ENCODE peak calls at places on chromosomes 2 and 18, in seven cellular contexts. I is ELR, M is NCI-H774, Y is bronchial epithelial cell, T is IMR-90, F is HT-29, H is T-helper 9 cell. K is an unnamed sample.

GRCh38 chr2:134206573-134206972 is 47.3 kb upstream of the MGAT5 start:
- DNase-seq in F (no peak), Y (peak), I (peak), T (peak), M (no peak), H (no peak), K (no peak)

GRCh38 chr2:202072226-202072625 is 829 bp upstream of the KIAA2012 start:
- DNase-seq in T (no peak), H (no peak), I (no peak), F (no peak), Y (no peak), M (no peak), K (no peak)

GRCh38 chr18:46155652-46156051 is 51.5 kb downstream of the HAUS1 start:
- DNase-seq in M (no peak), Y (peak), H (peak), I (peak), F (peak), T (peak), K (peak)

GRCh38 chr2:99881901-99882591 is 260.3 kb downstream of the AFF3 start:
- DNase-seq in M (peak), H (no peak), T (peak), I (peak), F (no peak), Y (peak), K (peak)

GRCh38 chr2:113069676-113070605 is 2.2 kb downstream of the IL1F10 start:
- DNase-seq in T (no peak), H (no peak), M (no peak), I (no peak), Y (peak), F (no peak), K (no peak)

GRCh38 chr2:39227628-39228412 is 15.9 kb downstream of the CDKL4 start:
- DNase-seq in T (peak), Y (peak), M (peak), F (peak), I (peak), H (peak), K (peak)

GRCh38 chr2:230873670-230874401 is 9.1 kb downstream of the ITM2C start:
- DNase-seq in M (no peak), Y (no peak), H (no peak), F (no peak), I (no peak), T (no peak), K (no peak)

GRCh38 chr2:146642066-146642465 is 1202.8 kb upstream of the ACVR2A start:
- DNase-seq in F (no peak), Y (peak), M (no peak), H (no peak), I (no peak), T (no peak), K (no peak)

GRCh38 chr2:238696323-238696722 is 151.6 kb upstream of the TWIST2 start:
- DNase-seq in I (no peak), Y (no peak), M (no peak), H (no peak), F (no peak), T (no peak), K (no peak)

GRCh38 chr2:71923887-71924533 is 223.7 kb downstream of the CYP26B1 start:
- DNase-seq in Y (peak), I (peak), M (peak), F (peak), T (peak), H (peak), K (peak)

GRCh38 chr2:82837588-82838304 is 1621.3 kb downstream of the SUCLG1 start:
- DNase-seq in I (peak), T (peak), Y (peak), F (no peak), M (no peak), H (no peak), K (peak)

GRCh38 chr2:136023416-136023815 is 38.0 kb upstream of the DARS1 start:
- DNase-seq in H (no peak), T (no peak), M (no peak), I (no peak), Y (no peak), F (peak), K (no peak)

GRCh38 chr18:58005036-58005435 is 39.0 kb upstream of the NEDD4L start:
- DNase-seq in T (peak), H (no peak), Y (peak), I (peak), F (no peak), M (no peak), K (no peak)

GRCh38 chr2:234136461-234136860 is 86.0 kb downstream of the SPP2 start:
- DNase-seq in M (no peak), Y (peak), T (no peak), F (peak), I (peak), H (no peak), K (peak)

GRCh38 chr2:181258761-181259160 is 198.4 kb upstream of the ITGA4 start:
- DNase-seq in I (peak), T (peak), Y (peak), H (no peak), F (no peak), M (no peak), K (no peak)

GRCh38 chr2:145812163-145812554 is 1292.2 kb upstream of the ZEB2 start:
- DNase-seq in T (no peak), M (no peak), H (no peak), Y (no peak), I (no peak), F (no peak), K (no peak)

GRCh38 chr2:122758967-122759366 is 1003.5 kb downstream of the TSN start:
- DNase-seq in F (no peak), T (no peak), H (no peak), Y (no peak), I (no peak), M (no peak), K (no peak)

GRCh38 chr2:219661197-219661954 is 33.9 kb downstream of the SLC4A3 start:
- DNase-seq in F (peak), Y (peak), I (peak), T (peak), H (no peak), M (no peak), K (no peak)

GRCh38 chr18:70490008-70490933 is 201.4 kb downstream of the SOCS6 start:
- DNase-seq in F (peak), T (peak), I (peak), H (peak), M (peak), Y (peak), K (peak)

GRCh38 chr2:158746488-158746887 is 48.6 kb upstream of the DAPL1 start:
- DNase-seq in M (no peak), T (no peak), F (no peak), H (no peak), I (no peak), Y (no peak), K (no peak)

GRCh38 chr18:46301081-46301480 is 196.9 kb downstream of the HAUS1 start:
- DNase-seq in H (no peak), F (no peak), M (no peak), T (no peak), I (no peak), Y (no peak), K (no peak)

GRCh38 chr2:226352941-226353558 is 446.6 kb downstream of the IRS1 start:
- DNase-seq in M (no peak), T (no peak), Y (no peak), F (no peak), H (no peak), I (no peak), K (no peak)

GRCh38 chr2:173355866-173356508 is 1.3 kb downstream of the CDCA7 start:
- DNase-seq in Y (peak), T (no peak), I (peak), H (no peak), M (no peak), F (peak), K (peak)

GRCh38 chr2:165698621-165698946 is 95.5 kb downstream of the GALNT3 start:
- DNase-seq in T (peak), M (peak), F (peak), I (peak), H (no peak), Y (peak), K (peak)

GRCh38 chr2:240130393-240131195 is 5.5 kb downstream of the COPS9 start:
- DNase-seq in H (no peak), T (no peak), I (no peak), Y (no peak), M (no peak), F (no peak), K (no peak)

GRCh38 chr2:201130524-201131186 is 14.7 kb downstream of the CFLAR start:
- DNase-seq in T (peak), I (peak), H (no peak), F (no peak), M (no peak), Y (peak), K (peak)

GRCh38 chr2:29920631-29921559 is 491 bp downstream of the ALK start:
- DNase-seq in Y (no peak), T (peak), H (no peak), F (no peak), I (peak), M (no peak), K (no peak)

GRCh38 chr2:137173514-137173913 is 408.2 kb downstream of the THSD7B start:
- DNase-seq in T (no peak), F (peak), M (no peak), H (no peak), Y (peak), I (peak), K (peak)

GRCh38 chr2:140436956-140437355 is 1656.8 kb upstream of the NXPH2 start:
- DNase-seq in T (no peak), M (no peak), Y (no peak), I (no peak), H (no peak), F (no peak), K (no peak)

GRCh38 chr18:27785815-27786537 is 391.0 kb downstream of the CDH2 start:
- DNase-seq in I (no peak), Y (no peak), H (no peak), F (no peak), M (peak), T (no peak), K (no peak)

GRCh38 chr18:59897321-59897954 is 2.4 kb upstream of the PMAIP1 start:
- DNase-seq in T (no peak), F (no peak), H (no peak), M (no peak), I (no peak), Y (no peak), K (no peak)

GRCh38 chr18:48228301-48228715 is 180.9 kb downstream of the ZBTB7C start:
- DNase-seq in I (no peak), F (peak), Y (peak), M (no peak), T (no peak), H (no peak), K (peak)

GRCh38 chr18:35635171-35635570 is 53.6 kb downstream of the GALNT1 start:
- DNase-seq in T (peak), M (no peak), F (no peak), I (peak), H (no peak), Y (peak), K (peak)

GRCh38 chr2:9693138-9693520 is 62.3 kb upstream of the YWHAQ start:
- DNase-seq in T (peak), H (no peak), M (no peak), F (no peak), Y (peak), I (peak), K (peak)